ENCODE peak calls at places on chromosome 1, in ten cellular contexts. D, I, K, Z, T, C, Q, B, U and M are unnamed samples.

GRCh38 chr1:190373705-190374336 is 103.8 kb downstream of the BRINP3 start:
- DNase-seq in Z (no peak), T (no peak), I (no peak), K (no peak), D (no peak), B (no peak), U (no peak), Q (no peak), C (no peak), M (no peak)

GRCh38 chr1:9326596-9326995 is 33.9 kb downstream of the SPSB1 start:
- DNase-seq in I (no peak), B (no peak), T (no peak), U (no peak), Q (peak), K (peak), D (peak), Z (no peak), C (no peak), M (no peak)

GRCh38 chr1:94418664-94419655 is 771 bp downstream of the ABCD3 start:
- DNase-seq in Q (no peak), B (peak), I (no peak), Z (peak), U (peak), D (peak), K (no peak), C (no peak), T (peak), M (peak)

GRCh38 chr1:83901547-83902155 is 97.3 kb downstream of the TTLL7 start:
- DNase-seq in C (no peak), Z (no peak), U (peak), K (peak), Q (peak), T (no peak), B (peak), D (peak), I (no peak), M (peak)

GRCh38 chr1:70486676-70487470 is 75.8 kb downstream of the CTH start:
- DNase-seq in Z (no peak), K (peak), I (no peak), D (peak), Q (peak), C (no peak), U (peak), B (peak), T (no peak), M (peak)

GRCh38 chr1:85027242-85027983 is 20.9 kb downstream of the MCOLN3 start:
- DNase-seq in U (no peak), Z (no peak), B (no peak), D (peak), K (no peak), C (no peak), T (no peak), Q (no peak), I (no peak), M (no peak)

GRCh38 chr1:28602536-28603439 is 10.7 kb downstream of the RAB42 start:
- DNase-seq in K (peak), I (no peak), Z (peak), U (peak), Q (peak), D (peak), T (no peak), C (no peak), B (peak), M (peak)

GRCh38 chr1:197103295-197103694 is 36.2 kb upstream of the F13B start:
- DNase-seq in K (peak), C (no peak), Q (no peak), Z (no peak), T (no peak), D (no peak), U (no peak), B (no peak), I (no peak), M (no peak)

GRCh38 chr1:44701141-44701573 is 26.6 kb downstream of the ARMH1 start:
- DNase-seq in Z (no peak), K (no peak), I (no peak), C (no peak), D (no peak), B (no peak), Q (no peak), T (no peak), U (no peak), M (peak)

GRCh38 chr1:10045480-10046355 is 13.0 kb downstream of the UBE4B start:
- DNase-seq in Z (no peak), I (no peak), T (no peak), K (no peak), C (no peak), Q (no peak), U (peak), D (no peak), B (no peak), M (no peak)

GRCh38 chr1:104945406-104945805 is 1195.7 kb downstream of the AMY1C start:
- DNase-seq in U (no peak), B (no peak), T (no peak), C (no peak), D (no peak), Q (no peak), I (no peak), K (no peak), Z (no peak), M (no peak)

GRCh38 chr1:108624069-108624468 is 36.8 kb downstream of the HENMT1 start:
- DNase-seq in K (no peak), U (no peak), D (no peak), C (no peak), Z (no peak), B (no peak), I (no peak), Q (no peak), T (no peak), M (no peak)

GRCh38 chr1:59565611-59566410 is 248.9 kb upstream of the HOOK1 start:
- DNase-seq in K (peak), Q (peak), Z (no peak), I (no peak), D (peak), U (no peak), B (no peak), C (no peak), T (no peak), M (no peak)

GRCh38 chr1:174841747-174842146 is 158.0 kb upstream of the CACYBP start:
- DNase-seq in T (no peak), B (no peak), U (no peak), I (no peak), K (no peak), C (no peak), Z (no peak), Q (no peak), D (no peak), M (no peak)

GRCh38 chr1:183349201-183349711 is 68.9 kb downstream of the NMNAT2 start:
- DNase-seq in Q (peak), B (no peak), I (no peak), D (peak), Z (no peak), T (no peak), C (no peak), K (no peak), U (no peak), M (no peak)

GRCh38 chr1:208060495-208060894 is 149.6 kb upstream of the CD34 start:
- DNase-seq in B (no peak), T (no peak), I (no peak), Q (no peak), U (no peak), C (no peak), D (no peak), K (no peak), Z (no peak), M (no peak)

GRCh38 chr1:178683304-178683703 is 41.7 kb upstream of the RALGPS2 start:
- DNase-seq in C (no peak), B (no peak), Q (no peak), K (no peak), U (no peak), D (no peak), I (no peak), Z (no peak), T (no peak), M (no peak)

GRCh38 chr1:51093566-51093965 is 8.5 kb upstream of the C1orf185 start:
- DNase-seq in I (no peak), Q (peak), K (no peak), Z (no peak), D (peak), C (no peak), U (no peak), T (no peak), B (no peak), M (no peak)

GRCh38 chr1:116374340-116375164 is 1.5 kb downstream of the ATP1A1 start:
- DNase-seq in Q (no peak), U (no peak), T (no peak), Z (peak), I (no peak), C (no peak), B (no peak), K (no peak), D (no peak), M (no peak)

GRCh38 chr1:40892354-40892753 is 30.2 kb upstream of the CITED4 start:
- DNase-seq in T (no peak), D (no peak), C (no peak), U (no peak), I (no peak), Z (no peak), Q (no peak), B (no peak), K (no peak), M (no peak)

GRCh38 chr1:9746651-9747050 is 77.1 kb downstream of the CLSTN1 start:
- DNase-seq in B (no peak), K (no peak), Z (no peak), T (peak), U (no peak), I (no peak), D (no peak), Q (no peak), C (no peak), M (no peak)

GRCh38 chr1:29468501-29468900 is 232.2 kb downstream of the PTPRU start:
- DNase-seq in U (no peak), D (no peak), Q (no peak), I (no peak), C (no peak), Z (no peak), B (no peak), K (no peak), T (no peak), M (no peak)

GRCh38 chr1:11285883-11286734 is 13.1 kb downstream of the UBIAD1 start:
- DNase-seq in Z (no peak), C (no peak), U (no peak), I (no peak), T (no peak), B (peak), K (no peak), D (peak), Q (no peak), M (no peak)

GRCh38 chr1:241701483-241702290 is 49.6 kb downstream of the WDR64 start:
- DNase-seq in C (no peak), Z (no peak), Q (peak), U (no peak), I (no peak), K (no peak), D (peak), B (no peak), T (no peak), M (no peak)

GRCh38 chr1:2203671-2204383 is 9.3 kb upstream of the FAAP20 start:
- DNase-seq in D (no peak), U (no peak), C (no peak), K (no peak), B (no peak), T (no peak), Q (no peak), I (no peak), Z (no peak), M (no peak)

GRCh38 chr1:183331095-183331742 is 87.0 kb downstream of the NMNAT2 start:
- DNase-seq in Z (peak), D (no peak), I (peak), U (no peak), K (no peak), T (no peak), B (no peak), C (no peak), Q (no peak), M (no peak)

GRCh38 chr1:21865943-21866628 is 54.0 kb downstream of the LDLRAD2 start:
- DNase-seq in D (no peak), Z (peak), K (no peak), T (peak), I (no peak), Q (no peak), C (no peak), B (no peak), U (no peak), M (no peak)

GRCh38 chr1:200795151-200795550 is 56.5 kb downstream of the CAMSAP2 start:
- DNase-seq in Q (no peak), T (no peak), U (no peak), I (no peak), Z (no peak), B (no peak), K (no peak), C (no peak), D (peak), M (no peak)

GRCh38 chr1:154190550-154190949 is 1.4 kb downstream of the TPM3 start:
- DNase-seq in Q (peak), U (no peak), T (no peak), C (no peak), K (no peak), Z (no peak), D (peak), I (no peak), B (peak), M (no peak)

GRCh38 chr1:95096218-95096841 is 20.8 kb upstream of the TLCD4 start:
- DNase-seq in I (no peak), D (no peak), U (no peak), Z (no peak), T (no peak), C (no peak), B (no peak), Q (no peak), K (no peak), M (no peak)

GRCh38 chr1:36673207-36673606 is 190.5 kb upstream of the CSF3R start:
- DNase-seq in Q (no peak), U (no peak), Z (no peak), T (no peak), C (no peak), I (no peak), B (no peak), D (no peak), K (no peak), M (no peak)